ENCODE peak calls at places on chromosome 7, in seven cellular contexts. W is NAMALWA; G is activated T-cell treated with anti-CD3 and anti-CD28 coated beads, Interleukin-2, amount 50 U/mL, for 4 hours; N is foreskin melanocyte; X is amygdala; P is NCI-H1105 treated with DMSO at 0.1 percent for 48 hours; J is stimulated activated CD4-positive, alpha-beta T cell treated with anti-CD3 and anti-CD28 coated beads, Interleukin-2, amount 100 ng/mL, for 24 hours. L is an unnamed sample.

GRCh38 chr7:13988765-13989137 is 715 bp downstream of the ETV1 start:
- DNase-seq in P (peak; percentile 80), G (no peak), X (no peak), W (no peak), J (no peak), N (peak; percentile 52), L (no peak)

GRCh38 chr7:122883049-122883670 is 3.1 kb downstream of the CADPS2 start:
- DNase-seq in W (no peak), J (no peak), X (no peak), P (peak; percentile 47), G (no peak), N (no peak), L (no peak)

GRCh38 chr7:28203498-28204240 is 23.1 kb upstream of the JAZF1 start:
- DNase-seq in J (no peak), P (no peak), N (no peak), W (no peak), X (no peak), G (no peak), L (no peak)

GRCh38 chr7:139035588-139036353 is at the start of gene ZC3HAV1L:
- DNase-seq in X (peak; percentile 14), N (peak; percentile 52), G (peak; percentile 34), J (peak; percentile 57), W (no peak), P (peak; percentile 57), L (no peak)

GRCh38 chr7:7321681-7322080 is 139.3 kb downstream of the C1GALT1 start:
- DNase-seq in J (no peak), N (no peak), G (no peak), W (peak; percentile 55), P (no peak), X (no peak), L (no peak)

GRCh38 chr7:107643938-107644703 is 16.5 kb upstream of the SLC26A4 start:
- DNase-seq in N (no peak), G (no peak), P (peak; percentile 17), W (no peak), X (no peak), J (no peak), L (no peak)

GRCh38 chr7:106217089-106217542 is 67.7 kb downstream of the NAMPT start:
- DNase-seq in P (no peak), W (no peak), X (no peak), N (no peak), J (no peak), G (no peak), L (no peak)

GRCh38 chr7:150910996-150911422 is 58.7 kb downstream of the AOC1 start:
- DNase-seq in X (no peak), G (no peak), W (peak; percentile 28), J (no peak), N (no peak), P (no peak), L (no peak)

GRCh38 chr7:74038194-74038961 is 10.4 kb downstream of the ELN start:
- DNase-seq in W (no peak), X (no peak), N (no peak), J (no peak), P (no peak), G (no peak), L (no peak)

GRCh38 chr7:116242759-116243158 is 32.4 kb downstream of the TES start:
- DNase-seq in P (no peak), J (no peak), G (no peak), W (no peak), N (no peak), X (no peak), L (no peak)

GRCh38 chr7:69208848-69209247 is 389.4 kb upstream of the AUTS2 start:
- DNase-seq in X (no peak), N (no peak), W (peak; percentile 67), J (no peak), P (no peak), G (no peak), L (no peak)

L was measured in dorsolateral prefrontal cortex.